ENCODE peak calls at places on chromosomes 5 and 9, in nine cellular contexts. E is T-helper 1 cell; X is EL; K is osteoblast; O is transverse colon; M is fibroblast of the aortic adventitia; S is stimulated activated CD4-positive, alpha-beta T cell treated with anti-CD3 and anti-CD28 coated beads, Interleukin-1b, Interleukin-23, amount 100 ng/mL, for 1 hour; T is stimulated activated CD8-positive, alpha-beta memory T cell treated with anti-CD3 and anti-CD28 coated beads, Interleukin-7, amount 100 ng/mL, for 48 hours; N is T47D. G is an unnamed sample.

GRCh38 chr9:128304151-128304970 is 17.9 kb downstream of the TRUB2 start:
- DNase-seq in E (no peak), X (no peak), K (peak), O (no peak), M (peak), S (no peak), T (no peak), N (no peak), G (no peak)

GRCh38 chr9:19464764-19465570 is 56.2 kb downstream of the ACER2 start:
- DNase-seq in E (peak), X (peak), K (peak), O (peak), M (peak), S (peak), T (peak), N (peak), G (peak)

GRCh38 chr5:136453199-136453598 is 87.9 kb upstream of the TRPC7 start:
- DNase-seq in E (no peak), X (no peak), K (no peak), O (no peak), M (no peak), S (no peak), T (no peak), N (no peak), G (no peak)

GRCh38 chr5:54845567-54845941 is 139.8 kb downstream of the ESM1 start:
- DNase-seq in E (no peak), X (peak), K (peak), O (no peak), M (peak), S (no peak), T (no peak), N (no peak), G (no peak)

GRCh38 chr5:154646841-154647759 is 108.1 kb upstream of the LARP1 start:
- DNase-seq in E (no peak), X (no peak), K (peak), O (peak), M (peak), S (no peak), T (no peak), N (no peak), G (peak)

GRCh38 chr5:51384281-51384840 is 1.1 kb downstream of the ISL1 start:
- DNase-seq in E (no peak), X (no peak), K (peak), O (no peak), M (peak), S (no peak), T (no peak), N (no peak), G (no peak)

GRCh38 chr5:144142030-144142825 is 28.2 kb downstream of the YIPF5 start:
- DNase-seq in E (peak), X (peak), K (no peak), O (no peak), M (peak), S (no peak), T (no peak), N (peak), G (no peak)

GRCh38 chr5:43099615-43100014 is 21.1 kb upstream of the ZNF131 start:
- DNase-seq in E (no peak), X (no peak), K (no peak), O (no peak), M (no peak), S (no peak), T (no peak), N (no peak), G (no peak)

GRCh38 chr9:114216081-114216480 is 60.7 kb downstream of the COL27A1 start:
- DNase-seq in E (no peak), X (peak), K (peak), O (no peak), M (peak), S (no peak), T (no peak), N (peak), G (peak)

GRCh38 chr9:128136816-128137793 is 9.6 kb upstream of the PTGES2 start:
- DNase-seq in E (no peak), X (peak), K (peak), O (no peak), M (peak), S (no peak), T (no peak), N (no peak), G (peak)

GRCh38 chr5:53407373-53407772 is 73.1 kb upstream of the FST start:
- DNase-seq in E (no peak), X (peak), K (no peak), O (no peak), M (peak), S (no peak), T (no peak), N (no peak), G (no peak)